ENCODE peak calls at places on chromosomes 6 and 20, in seven cellular contexts. Y is adrenal gland; C is heart left ventricle; X is RWPE1; E is H9; R is psoas muscle; S is CD4-positive, alpha-beta memory T cell. G is an unnamed sample.

GRCh38 chr20:24890286-24890685 is 58.8 kb upstream of the CST7 start:
- DNase-seq in Y (no peak), C (no peak), X (no peak), E (no peak), R (no peak), S (no peak), G (no peak)

GRCh38 chr6:131107166-131107565 is 28.1 kb upstream of the AKAP7 start:
- DNase-seq in Y (peak), C (no peak), X (no peak), E (no peak), R (no peak), S (no peak), G (no peak)

GRCh38 chr6:49284134-49284533 is 178.9 kb downstream of the MMUT start:
- DNase-seq in Y (no peak), C (no peak), X (no peak), E (no peak), R (no peak), S (no peak), G (no peak)

GRCh38 chr6:24240943-24241342 is 114.9 kb downstream of the NRSN1 start:
- DNase-seq in Y (no peak), C (no peak), X (no peak), E (no peak), R (no peak), S (no peak), G (no peak)

GRCh38 chr6:16776394-16777017 is 15.2 kb upstream of the ATXN1 start:
- DNase-seq in Y (no peak), C (peak), X (no peak), E (no peak), R (no peak), S (no peak), G (no peak)

GRCh38 chr20:16922834-16923233 is 174.7 kb downstream of the OTOR start:
- DNase-seq in Y (no peak), C (no peak), X (peak), E (no peak), R (no peak), S (no peak), G (no peak)

GRCh38 chr6:10219510-10219909 is 195.4 kb downstream of the TFAP2A start:
- DNase-seq in Y (no peak), C (no peak), X (no peak), E (no peak), R (no peak), S (no peak), G (no peak)

GRCh38 chr6:97068211-97068610 is 143.7 kb downstream of the KLHL32 start:
- DNase-seq in Y (no peak), C (no peak), X (peak), E (no peak), R (no peak), S (peak), G (no peak)

GRCh38 chr6:126723541-126724170 is 383.7 kb downstream of the CENPW start:
- DNase-seq in Y (no peak), C (no peak), X (no peak), E (no peak), R (no peak), S (no peak), G (peak)

GRCh38 chr6:83615025-83615999 is 93.6 kb downstream of the SNAP91 start:
- DNase-seq in Y (no peak), C (no peak), X (peak), E (no peak), R (no peak), S (peak), G (no peak)

GRCh38 chr20:11324990-11325389 is 592.7 kb upstream of the BTBD3 start:
- DNase-seq in Y (no peak), C (no peak), X (no peak), E (no peak), R (no peak), S (no peak), G (no peak)

GRCh38 chr6:118776607-118777549 is 117.1 kb upstream of the ASF1A start:
- DNase-seq in Y (peak), C (peak), X (peak), E (peak), R (peak), S (peak), G (peak)

GRCh38 chr6:119891206-119891605 is 541.6 kb upstream of the MAN1A1 start:
- DNase-seq in Y (no peak), C (no peak), X (no peak), E (no peak), R (no peak), S (no peak), G (no peak)

GRCh38 chr20:38202153-38202981 is 37.3 kb upstream of the TGM2 start:
- DNase-seq in Y (no peak), C (no peak), X (no peak), E (no peak), R (no peak), S (no peak), G (no peak)

GRCh38 chr20:11529046-11529445 is 388.6 kb upstream of the BTBD3 start:
- DNase-seq in Y (no peak), C (no peak), X (peak), E (no peak), R (no peak), S (no peak), G (no peak)

GRCh38 chr20:59810376-59811187 is 122.9 kb downstream of the SYCP2 start:
- DNase-seq in Y (no peak), C (no peak), X (no peak), E (peak), R (no peak), S (no peak), G (no peak)

GRCh38 chr6:128144320-128144719 is 243.5 kb upstream of the THEMIS start:
- DNase-seq in Y (no peak), C (no peak), X (no peak), E (no peak), R (no peak), S (no peak), G (no peak)

GRCh38 chr6:148501178-148501590 is 158.5 kb downstream of the SASH1 start:
- DNase-seq in Y (no peak), C (peak), X (peak), E (no peak), R (peak), S (no peak), G (no peak)

GRCh38 chr6:158303210-158303731 is 9.0 kb upstream of the TULP4 start:
- DNase-seq in Y (no peak), C (no peak), X (no peak), E (no peak), R (no peak), S (no peak), G (no peak)

GRCh38 chr6:113690255-113690956 is 166.7 kb upstream of the MARCKS start:
- DNase-seq in Y (no peak), C (no peak), X (peak), E (no peak), R (no peak), S (no peak), G (no peak)

GRCh38 chr6:80988892-80989291 is 763.6 kb downstream of the TENT5A start:
- DNase-seq in Y (no peak), C (no peak), X (no peak), E (no peak), R (no peak), S (no peak), G (no peak)

GRCh38 chr20:57509665-57510237 is 15.2 kb downstream of the CTCFL start:
- DNase-seq in Y (no peak), C (no peak), X (peak), E (peak), R (no peak), S (no peak), G (no peak)

GRCh38 chr6:89162047-89162371 is 16.2 kb downstream of the PM20D2 start:
- DNase-seq in Y (no peak), C (peak), X (no peak), E (no peak), R (peak), S (no peak), G (no peak)
- H3K27ac ChIP-seq in Y (no peak), C (peak), X (no peak), E (no peak), R (peak), S (no peak), G (no peak)

DNA sequence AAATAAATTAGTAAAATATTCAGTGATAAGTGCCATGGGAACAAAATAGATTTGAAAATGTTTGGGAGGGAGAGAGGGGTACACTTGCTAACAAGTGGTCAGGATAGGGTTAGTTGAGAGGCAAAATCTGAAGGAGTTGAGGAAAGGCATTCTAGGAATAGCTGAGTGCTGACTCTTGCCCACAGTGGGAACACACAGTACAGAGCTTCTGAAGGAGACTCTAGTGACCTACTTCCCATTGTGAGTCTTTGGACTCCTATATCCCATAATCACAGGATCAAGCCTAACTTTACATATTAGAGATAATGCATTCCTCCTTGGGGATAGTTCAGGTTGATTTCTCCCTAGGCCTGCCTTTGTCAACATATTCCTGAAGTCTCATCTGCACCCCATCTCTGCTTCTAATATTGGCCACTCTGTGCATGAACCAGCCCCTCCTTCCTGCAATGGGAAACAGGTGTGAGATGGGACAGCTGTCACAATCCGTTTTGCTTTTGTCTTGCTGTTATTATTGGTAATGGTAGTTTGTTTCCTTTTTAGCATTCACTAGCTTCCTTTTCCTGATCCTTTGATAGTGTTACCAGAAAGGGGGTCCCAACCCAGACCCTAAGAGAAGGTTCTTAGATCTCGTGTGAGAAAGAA is 2.6 kb upstream of the TRIM38 start:
- DNase-seq in Y (no peak), C (no peak), X (no peak), E (no peak), R (no peak), S (no peak), G (no peak)
- H3K27ac ChIP-seq in Y (no peak), C (no peak), X (no peak), E (no peak), R (no peak), S (peak), G (peak)

DNA sequence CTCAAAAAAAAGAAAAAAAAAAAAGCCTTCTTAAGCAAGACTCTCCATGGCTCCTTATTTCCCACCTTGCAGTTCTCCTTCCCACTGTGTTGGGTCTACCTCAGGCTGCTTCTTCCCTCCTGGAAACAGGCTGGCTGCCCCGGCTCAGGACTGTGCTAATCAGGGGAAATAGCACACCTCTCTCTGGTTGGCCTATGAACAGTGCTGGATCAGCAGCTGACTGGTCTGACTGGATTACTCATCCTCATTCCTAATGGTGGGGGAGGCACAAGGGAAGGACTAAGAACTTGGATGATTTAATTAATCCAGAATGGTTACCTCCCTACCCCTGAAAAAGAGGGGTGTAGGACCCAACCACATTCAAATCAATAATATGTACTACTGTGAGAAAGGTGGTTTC is 3.9 kb upstream of the SRSF3 start:
- DNase-seq in Y (no peak), C (no peak), X (peak), E (no peak), R (no peak), S (no peak), G (no peak)
- H3K27ac ChIP-seq in Y (no peak), C (no peak), X (peak), E (no peak), R (no peak), S (no peak), G (no peak)

DNA sequence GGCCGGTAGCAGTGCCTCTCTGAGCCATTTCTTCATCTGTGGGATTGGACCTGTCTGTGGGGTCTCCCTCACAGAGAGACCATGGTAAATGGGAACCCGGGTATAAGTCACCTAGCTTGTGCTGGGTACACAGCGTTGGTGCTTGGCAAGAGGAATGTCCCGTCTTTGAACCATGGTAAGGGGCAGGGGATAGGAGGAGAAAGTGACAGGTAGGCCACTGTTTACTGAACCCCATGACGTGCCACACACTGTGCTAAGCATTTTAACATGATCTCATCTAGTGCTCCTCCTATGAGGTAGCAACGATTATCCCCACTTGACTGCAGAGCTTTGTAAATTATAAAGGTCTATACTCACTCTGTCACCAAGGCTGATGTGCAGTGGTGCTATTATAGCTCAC is 600 bp upstream of the TNNC2 start:
- DNase-seq in Y (no peak), C (no peak), X (no peak), E (no peak), R (no peak), S (no peak), G (no peak)
- H3K27ac ChIP-seq in Y (no peak), C (no peak), X (no peak), E (no peak), R (peak), S (no peak), G (peak)

GRCh38 chr6:143544019-143544681 is 32.6 kb upstream of the FUCA2 start:
- DNase-seq in Y (no peak), C (no peak), X (no peak), E (no peak), R (no peak), S (no peak), G (no peak)

GRCh38 chr6:143543435-143543834 is 31.9 kb upstream of the FUCA2 start:
- DNase-seq in Y (no peak), C (no peak), X (no peak), E (no peak), R (no peak), S (no peak), G (no peak)

GRCh38 chr6:143546599-143546998 is 35.1 kb upstream of the FUCA2 start:
- DNase-seq in Y (no peak), C (no peak), X (no peak), E (no peak), R (no peak), S (no peak), G (no peak)

GRCh38 chr6:143545976-143546547 is 34.5 kb upstream of the FUCA2 start:
- DNase-seq in Y (no peak), C (no peak), X (no peak), E (no peak), R (no peak), S (peak), G (no peak)

DNA sequence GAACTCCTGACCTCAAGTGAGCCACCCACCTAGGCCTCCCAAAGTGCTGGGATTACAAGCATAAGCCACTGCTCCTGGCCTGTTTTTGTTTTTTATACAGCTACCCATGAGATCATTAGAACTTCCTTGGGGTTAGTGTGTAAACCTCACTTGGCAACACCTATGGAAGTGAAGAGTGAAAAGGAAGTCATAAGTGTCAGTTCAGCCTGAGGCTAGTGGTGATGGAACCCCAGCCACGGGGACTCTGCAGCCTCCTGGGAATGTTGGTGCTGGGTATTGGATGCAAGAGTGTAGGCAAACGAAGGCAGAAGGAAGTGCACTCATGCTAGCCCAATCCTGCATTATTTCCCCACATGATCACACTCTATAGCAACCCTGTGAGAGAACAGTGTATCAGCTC is 33.6 kb upstream of the FUCA2 start:
- DNase-seq in Y (no peak), C (no peak), X (no peak), E (no peak), R (no peak), S (no peak), G (no peak)
- H3K27ac ChIP-seq in Y (no peak), C (no peak), X (no peak), E (no peak), R (no peak), S (peak), G (no peak)

GRCh38 chr6:35183281-35183680 is 30.5 kb upstream of the SCUBE3 start:
- DNase-seq in Y (no peak), C (no peak), X (no peak), E (no peak), R (no peak), S (no peak), G (no peak)

GRCh38 chr6:35183935-35184334 is 29.8 kb upstream of the SCUBE3 start:
- DNase-seq in Y (no peak), C (no peak), X (no peak), E (no peak), R (no peak), S (no peak), G (no peak)

GRCh38 chr6:35181313-35181932 is 32.3 kb upstream of the SCUBE3 start:
- DNase-seq in Y (peak), C (no peak), X (no peak), E (no peak), R (no peak), S (no peak), G (no peak)

GRCh38 chr6:35184580-35185301 is 29.0 kb upstream of the SCUBE3 start:
- DNase-seq in Y (no peak), C (no peak), X (no peak), E (no peak), R (no peak), S (no peak), G (no peak)

GRCh38 chr6:35181933-35182612 is 31.7 kb upstream of the SCUBE3 start:
- DNase-seq in Y (peak), C (peak), X (peak), E (peak), R (peak), S (no peak), G (peak)
- H3K27ac ChIP-seq in Y (peak), C (peak), X (peak), E (no peak), R (no peak), S (no peak), G (no peak)